ENCODE peak calls at places on chromosomes 13 and 19, in seven cellular contexts. W is H9, M is IMR-90, C is H1, P is mesendoderm, H is trophoblast cell, R is mesenchymal stem cell. S is an unnamed sample. For H3K4me1, the result is how much of the 10 kb centered on the place peaks cover.

GRCh38 chr13:48437381-48437780 is 24.5 kb upstream of the LPAR6 start:
- DNase-seq in W (no peak), M (peak), C (no peak), P (no peak), H (peak), R (no peak), S (no peak)

GRCh38 chr13:61795580-61795979 is 379.9 kb upstream of the PCDH20 start:
- DNase-seq in W (no peak), M (no peak), C (no peak), P (no peak), H (no peak), R (no peak), S (no peak)

GRCh38 chr13:47555235-47555634 is 445.8 kb downstream of the SUCLA2 start:
- DNase-seq in W (no peak), M (peak), C (no peak), P (no peak), H (peak), R (peak), S (no peak)

GRCh38 chr19:510606-511100 is 3.4 kb downstream of the TPGS1 start:
- DNase-seq in W (peak), M (peak), C (peak), P (peak), H (peak), R (peak), S (peak)

GRCh38 chr19:36097036-36097435 is 13.9 kb upstream of the OVOL3 start:
- DNase-seq in W (no peak), M (no peak), C (no peak), P (no peak), H (no peak), R (no peak), S (no peak)

GRCh38 chr13:99414048-99414995 is 87.0 kb upstream of the TM9SF2 start:
- DNase-seq in W (no peak), M (no peak), C (no peak), P (peak), H (no peak), R (no peak), S (no peak)

GRCh38 chr13:50189450-50189849 is 174.2 kb downstream of the KCNRG start:
- DNase-seq in W (no peak), M (no peak), C (no peak), P (peak), H (no peak), R (no peak), S (no peak)

GRCh38 chr19:45785097-45785496 is 2.8 kb upstream of the DMPK start:
- DNase-seq in W (no peak), M (no peak), C (no peak), P (no peak), H (no peak), R (no peak), S (no peak)

GRCh38 chr19:13152356-13152853 is 2.2 kb downstream of the IER2 start:
- DNase-seq in W (no peak), M (no peak), C (no peak), P (peak), H (peak), R (no peak), S (no peak)

GRCh38 chr19:35986664-35987570 is 8.1 kb upstream of the SDHAF1 start:
- DNase-seq in W (peak), M (no peak), C (peak), P (peak), H (peak), R (no peak), S (no peak)

GRCh38 chr19:18254546-18255500 is 19.4 kb downstream of the IQCN start:
- DNase-seq in W (peak), M (no peak), C (peak), P (no peak), H (peak), R (no peak), S (no peak)

GRCh38 chr13:114109646-114110045 is 22.8 kb downstream of the RASA3 start:
- DNase-seq in W (no peak), M (no peak), C (no peak), P (no peak), H (no peak), R (no peak), S (no peak)

GRCh38 chr19:18894254-18895037 is 1.5 kb downstream of the CERS1 start:
- DNase-seq in W (peak), M (peak), C (peak), P (peak), H (no peak), R (no peak), S (peak)

GRCh38 chr19:18173572-18174294 is at the start of gene IFI30:
- DNase-seq in W (peak), M (no peak), C (peak), P (peak), H (peak), R (peak), S (no peak)

GRCh38 chr19:49555600-49556411 is 24.6 kb downstream of the NOSIP start:
- DNase-seq in W (peak), M (no peak), C (peak), P (peak), H (no peak), R (peak), S (peak)

GRCh38 chr19:18373892-18374629 is 11.9 kb upstream of the GDF15 start:
- DNase-seq in W (peak), M (peak), C (peak), P (peak), H (peak), R (peak), S (no peak)

GRCh38 chr19:51727349-51727880 is 3.6 kb upstream of the HAS1 start:
- DNase-seq in W (no peak), M (no peak), C (no peak), P (no peak), H (no peak), R (no peak), S (no peak)

GRCh38 chr19:47305309-47305751 is 4.3 kb upstream of the C5AR1 start:
- DNase-seq in W (peak), M (peak), C (peak), P (peak), H (peak), R (peak), S (peak)

GRCh38 chr13:63088226-63088625 is 1672.6 kb upstream of the PCDH20 start:
- DNase-seq in W (no peak), M (peak), C (no peak), P (no peak), H (no peak), R (peak), S (no peak)

GRCh38 chr19:33686687-33687541 is 65.2 kb downstream of the CHST8 start:
- DNase-seq in W (no peak), M (no peak), C (no peak), P (no peak), H (no peak), R (no peak), S (no peak)

GRCh38 chr13:44768233-44768632 is 192.1 kb upstream of the TSC22D1 start:
- DNase-seq in W (no peak), M (no peak), C (no peak), P (no peak), H (peak), R (no peak), S (no peak)

GRCh38 chr19:459724-460511 is 915 bp downstream of the SHC2 start:
- DNase-seq in W (peak), M (peak), C (peak), P (peak), H (no peak), R (peak), S (peak)

GRCh38 chr13:64471916-64472315 is 2758.2 kb downstream of the PCDH9 start:
- DNase-seq in W (no peak), M (peak), C (no peak), P (peak), H (peak), R (peak), S (no peak)

GRCh38 chr13:73693215-73693614 is 441.0 kb downstream of the KLF12 start:
- DNase-seq in W (no peak), M (no peak), C (no peak), P (no peak), H (no peak), R (no peak), S (no peak)
- H3K23ac ChIP-seq in W (no peak), M (no peak), C (no peak), P (no peak), H (no peak), R (no peak), S (no peak)

GRCh38 chr13:90389537-90389936 is 958.0 kb upstream of the MIR17HG start:
- DNase-seq in W (no peak), M (no peak), C (no peak), P (no peak), H (no peak), R (no peak), S (no peak)

GRCh38 chr13:90382425-90382824 is 965.1 kb upstream of the MIR17HG start:
- DNase-seq in W (no peak), M (no peak), C (no peak), P (no peak), H (no peak), R (no peak), S (no peak)

GRCh38 chr13:90386090-90386489 is 961.4 kb upstream of the MIR17HG start:
- DNase-seq in W (no peak), M (no peak), C (no peak), P (no peak), H (no peak), R (no peak), S (no peak)
- H3K4me1 ChIP-seq in W (under half), M (under half), C (under half), P (under half), H (under half), R (under half), S (under half)

GRCh38 chr13:94842901-94843300 is 130.6 kb upstream of the SOX21 start:
- DNase-seq in W (no peak), M (no peak), C (no peak), P (no peak), H (peak), R (no peak), S (no peak)
- H3K18ac ChIP-seq in W (no peak), M (no peak), C (no peak), P (no peak), H (no peak), R (no peak), S (no peak)

DNA sequence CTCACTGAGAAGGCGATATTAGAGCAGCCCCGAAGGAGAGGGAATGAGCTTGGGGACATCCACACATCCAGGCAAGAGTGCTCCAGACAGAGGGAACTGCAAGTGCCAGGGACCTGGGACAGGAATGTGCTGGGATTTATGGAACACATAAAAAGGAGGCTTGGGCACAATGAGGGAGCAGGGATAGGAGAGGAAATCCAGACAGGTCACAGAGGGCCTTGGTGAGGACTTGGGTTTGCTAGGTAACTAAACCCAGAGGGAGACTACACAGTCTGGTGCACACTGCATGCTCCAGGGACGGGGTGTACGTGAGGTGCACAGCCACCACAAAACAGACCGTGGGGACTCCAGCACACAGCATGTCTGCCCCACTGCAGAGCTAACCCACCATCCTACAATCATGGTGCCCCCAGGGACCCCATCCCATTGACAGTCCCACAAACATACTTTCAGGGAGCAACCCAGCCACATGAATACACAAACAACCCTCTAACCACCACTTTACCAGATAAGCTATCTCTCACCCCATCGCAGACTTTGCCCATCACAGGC is 5.6 kb upstream of the ZFP36 start:
- DNase-seq in W (no peak), M (no peak), C (no peak), P (no peak), H (no peak), R (no peak), S (no peak)
- H3K23ac ChIP-seq in W (no peak), M (peak), C (no peak), P (no peak), H (no peak), R (no peak), S (peak)

S was measured in neuronal stem cell.